ENCODE peak calls at places on chromosomes 1 and 21, in four cellular contexts. I is MCF 10A, A is endothelial cell, S is fibroblast of lung. G is an unnamed sample.

GRCh38 chr1:244964112-244964971 is 100.0 kb upstream of the HNRNPU start:
- DNase-seq in I (peak), A (no peak), S (peak), G (peak)

GRCh38 chr1:223712184-223712855 is at the start of gene CAPN2:
- DNase-seq in I (peak), A (peak), S (peak), G (peak)

GRCh38 chr1:214844319-214844718 is 238.2 kb upstream of the KCNK2 start:
- DNase-seq in I (no peak), A (no peak), S (no peak), G (no peak)

GRCh38 chr1:181514298-181515290 is 31.3 kb downstream of the CACNA1E start:
- DNase-seq in I (no peak), A (no peak), S (no peak), G (no peak)

GRCh38 chr1:41791667-41792484 is 126.8 kb downstream of the HIVEP3 start:
- DNase-seq in I (no peak), A (no peak), S (no peak), G (no peak)

GRCh38 chr1:37107153-37107552 is 72.8 kb upstream of the GRIK3 start:
- DNase-seq in I (no peak), A (no peak), S (no peak), G (no peak)

GRCh38 chr1:5810131-5810530 is 182.1 kb downstream of the NPHP4 start:
- DNase-seq in I (no peak), A (no peak), S (no peak), G (no peak)

GRCh38 chr1:7299329-7299799 is 471.7 kb upstream of the VAMP3 start:
- DNase-seq in I (peak), A (no peak), S (peak), G (peak)

GRCh38 chr1:97630281-97630680 is 290.6 kb downstream of the DPYD start:
- DNase-seq in I (no peak), A (peak), S (no peak), G (no peak)

GRCh38 chr1:238589843-238590435 is 699.2 kb upstream of the ZP4 start:
- DNase-seq in I (no peak), A (no peak), S (peak), G (peak)

GRCh38 chr1:185694081-185694480 is 40.1 kb upstream of the HMCN1 start:
- DNase-seq in I (no peak), A (no peak), S (no peak), G (no peak)

GRCh38 chr1:21651214-21652042 is 17.7 kb downstream of the RAP1GAP start:
- DNase-seq in I (peak), A (no peak), S (peak), G (no peak)

GRCh38 chr1:54501849-54502248 is 46.2 kb upstream of the ACOT11 start:
- DNase-seq in I (no peak), A (no peak), S (no peak), G (no peak)

GRCh38 chr1:54498383-54499096 is 49.5 kb upstream of the ACOT11 start:
- DNase-seq in I (no peak), A (no peak), S (peak), G (no peak)

GRCh38 chr1:54500030-54500389 is 48.0 kb upstream of the ACOT11 start:
- DNase-seq in I (no peak), A (no peak), S (no peak), G (no peak)

GRCh38 chr1:54497338-54497737 is 50.7 kb upstream of the ACOT11 start:
- DNase-seq in I (no peak), A (no peak), S (no peak), G (no peak)

DNA sequence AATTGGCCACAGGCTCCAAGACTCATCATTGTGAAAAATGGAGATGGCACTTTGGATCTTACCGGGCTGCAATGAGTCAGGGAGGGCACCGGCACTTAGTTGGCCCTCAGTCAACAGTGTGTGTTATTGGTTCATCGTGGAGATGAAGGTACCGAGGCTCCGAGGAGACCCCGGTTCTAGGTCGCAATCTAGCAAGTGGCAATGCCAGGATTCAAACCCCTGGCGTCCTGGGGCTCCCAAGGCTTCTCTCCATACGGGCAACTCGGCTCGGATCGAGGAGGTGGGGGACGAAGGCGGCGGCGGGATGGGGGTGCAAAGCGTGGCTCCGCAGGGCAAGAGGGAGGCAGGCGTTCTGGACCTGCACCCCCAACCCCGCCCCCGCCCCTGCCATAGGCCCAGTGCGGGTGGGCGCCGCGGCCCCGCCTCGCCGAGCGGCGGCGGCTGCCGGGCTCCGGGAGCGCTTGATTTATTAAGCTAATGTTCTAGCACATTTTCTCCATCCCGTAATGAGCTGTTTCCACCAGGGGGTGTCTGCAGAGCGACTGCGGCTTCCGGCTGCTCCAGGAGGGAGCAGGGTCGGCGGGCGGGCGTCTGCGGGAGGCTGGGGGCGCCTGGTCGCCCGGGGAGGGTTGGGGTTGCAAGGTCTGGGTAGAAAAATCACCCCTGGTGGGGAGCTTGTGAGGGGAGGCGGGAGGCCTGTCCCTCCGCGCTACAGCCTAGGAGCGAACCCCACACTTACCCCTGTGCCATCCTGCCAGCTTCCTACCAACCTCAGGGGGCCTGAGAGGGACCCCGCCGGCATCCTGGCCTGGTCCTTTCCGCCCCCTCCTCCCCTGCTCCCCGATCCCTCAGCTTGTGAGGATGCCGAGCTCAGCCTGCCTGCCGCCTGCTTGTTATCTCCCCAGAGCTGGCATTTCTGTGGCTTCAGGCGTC is 48.7 kb upstream of the ACOT11 start:
- DNase-seq in I (peak), A (peak), S (peak), G (peak)
- TF ChIP-seq CTCF in I (peak), A (peak), S (peak), G (peak)

DNA sequence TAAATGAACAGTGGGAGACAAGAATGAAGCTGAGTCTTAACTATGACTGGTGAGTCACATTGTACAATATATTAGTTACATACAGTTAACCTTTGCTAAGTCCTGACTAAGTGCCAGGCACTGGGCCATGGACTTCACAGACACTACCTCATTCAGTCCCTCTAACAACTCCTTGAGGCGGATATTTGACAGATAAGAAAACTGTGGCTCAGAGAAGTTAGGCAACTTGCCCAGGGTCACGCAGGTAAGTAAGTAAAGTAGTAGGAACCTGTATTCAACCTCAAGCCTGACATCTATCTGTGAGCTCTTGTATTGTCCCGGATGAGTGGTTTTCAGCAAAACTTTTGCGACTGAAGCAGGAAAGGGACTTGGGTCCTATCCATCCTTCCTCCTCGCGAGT is 62.1 kb downstream of the GNG12 start:
- DNase-seq in I (peak), A (no peak), S (peak), G (peak)
- TF ChIP-seq CTCF in I (peak), A (no peak), S (no peak), G (peak)

DNA sequence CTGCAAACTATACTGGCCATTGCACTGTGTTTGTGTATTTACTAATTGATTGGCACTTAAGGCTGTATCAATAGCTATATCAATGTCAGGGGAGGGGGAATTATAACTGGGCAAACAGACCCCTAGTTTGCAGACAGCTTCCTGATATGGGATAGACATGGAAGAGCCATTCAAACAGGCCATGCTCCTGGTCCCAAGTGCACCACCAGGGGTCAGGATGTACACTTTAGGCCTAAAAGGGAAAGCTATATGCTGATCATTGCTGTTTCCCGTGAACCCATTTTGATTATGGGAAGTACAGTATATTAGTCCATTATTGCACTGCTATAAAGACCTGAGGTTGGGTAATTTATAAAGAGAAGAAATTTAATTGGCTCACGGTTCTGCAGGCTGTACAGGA is 125.0 kb upstream of the BACE2 start:
- DNase-seq in I (peak), A (no peak), S (no peak), G (no peak)
- TF ChIP-seq CTCF in I (peak), A (no peak), S (no peak), G (peak)

DNA sequence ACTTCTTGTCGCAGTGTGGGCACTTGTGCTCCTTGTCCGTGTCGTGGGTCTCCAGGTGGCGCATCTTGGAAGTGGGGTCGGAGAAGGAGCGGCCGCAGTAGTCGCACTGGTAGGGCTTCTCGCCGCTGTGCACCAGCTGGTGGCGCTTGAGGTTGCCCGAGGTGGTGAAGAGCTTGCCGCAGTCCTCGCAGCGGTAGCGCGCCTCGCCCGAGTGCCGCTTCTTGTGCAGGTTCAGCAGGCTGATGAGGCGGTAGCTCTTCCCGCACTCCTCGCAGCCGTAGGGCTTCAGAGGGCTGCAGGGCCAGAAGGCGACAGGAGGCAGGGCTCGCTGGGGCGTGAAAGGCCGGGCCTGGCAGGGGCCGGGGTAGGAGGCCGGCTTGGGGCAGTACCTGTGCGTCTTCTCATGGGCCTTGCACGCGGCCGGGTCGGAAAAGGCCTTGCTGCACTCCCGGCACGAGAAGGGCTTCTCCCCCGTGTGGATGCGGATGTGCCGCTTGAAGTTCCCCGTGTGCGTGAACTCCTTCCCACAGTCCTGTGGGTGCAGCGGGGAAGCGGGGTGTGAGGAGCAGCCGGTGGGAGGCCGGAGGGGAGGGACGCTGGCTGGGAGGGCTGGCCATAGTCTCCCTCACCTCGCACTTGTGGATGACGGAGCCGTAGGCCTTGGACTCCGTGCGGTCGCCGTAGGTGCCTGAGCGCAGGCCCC is 31.4 kb downstream of the ZBTB17 start:
- DNase-seq in I (no peak), A (no peak), S (no peak), G (no peak)
- TF ChIP-seq CTCF in I (no peak), A (no peak), S (no peak), G (no peak)

GRCh38 chr1:177820213-177820612 is 149.6 kb downstream of the SEC16B start:
- DNase-seq in I (no peak), A (no peak), S (no peak), G (no peak)
- TF ChIP-seq CTCF in I (no peak), A (no peak), S (no peak), G (no peak)

GRCh38 chr1:95309031-95309459 is 75.0 kb downstream of the RWDD3 start:
- DNase-seq in I (peak), A (peak), S (peak), G (peak)
- TF ChIP-seq CTCF in I (peak), A (peak), S (peak), G (peak)